ENCODE peak calls at places on chromosomes 4 and X, in eight cellular contexts. One of them, this sample, is unnamed.

GRCh38 chr4:13484749-13485345 is 707 bp upstream of the RAB28 start:
- DNase-seq in RPMI7951: no peak
- DNase-seq in progenitor cell of endocrine pancreas: no peak
- DNase-seq in H54: peak; percentile 6
- DNase-seq in posterior vena cava: no peak
- DNase-seq in activated effector memory CD4-positive, alpha-beta T cell treated with anti-CD3 and anti-CD28 coated beads, Interleukin-2, amount 50 U/mL, for 16 hours: no peak
- DNase-seq in amniotic stem cell: peak; percentile 5
- DNase-seq in WTC11: no peak
- DNase-seq in this sample: no peak

GRCh38 chrX:47169726-47170515 is 23.7 kb upstream of the UBA1 start:
- DNase-seq in RPMI7951: peak; percentile 28
- DNase-seq in progenitor cell of endocrine pancreas: no peak
- DNase-seq in H54: no peak
- DNase-seq in posterior vena cava: peak; percentile 82
- DNase-seq in activated effector memory CD4-positive, alpha-beta T cell treated with anti-CD3 and anti-CD28 coated beads, Interleukin-2, amount 50 U/mL, for 16 hours: peak; percentile 44
- DNase-seq in amniotic stem cell: no peak
- DNase-seq in WTC11: no peak
- DNase-seq in this sample: no peak

GRCh38 chrX:21509912-21510311 is 135.7 kb downstream of the CNKSR2 start:
- DNase-seq in RPMI7951: peak; percentile 1
- DNase-seq in progenitor cell of endocrine pancreas: no peak
- DNase-seq in H54: no peak
- DNase-seq in posterior vena cava: no peak
- DNase-seq in activated effector memory CD4-positive, alpha-beta T cell treated with anti-CD3 and anti-CD28 coated beads, Interleukin-2, amount 50 U/mL, for 16 hours: no peak
- DNase-seq in amniotic stem cell: no peak
- DNase-seq in WTC11: no peak
- DNase-seq in this sample: no peak

GRCh38 chrX:77788050-77788449 is 2.0 kb upstream of the ATRX start:
- DNase-seq in RPMI7951: peak; percentile 68
- DNase-seq in progenitor cell of endocrine pancreas: no peak
- DNase-seq in H54: peak; percentile 27
- DNase-seq in posterior vena cava: no peak
- DNase-seq in activated effector memory CD4-positive, alpha-beta T cell treated with anti-CD3 and anti-CD28 coated beads, Interleukin-2, amount 50 U/mL, for 16 hours: no peak
- DNase-seq in amniotic stem cell: no peak
- DNase-seq in WTC11: no peak
- DNase-seq in this sample: no peak

GRCh38 chrX:41722816-41723215 is 1.2 kb upstream of the GPR82 start:
- DNase-seq in RPMI7951: no peak
- DNase-seq in progenitor cell of endocrine pancreas: no peak
- DNase-seq in H54: no peak
- DNase-seq in posterior vena cava: no peak
- DNase-seq in activated effector memory CD4-positive, alpha-beta T cell treated with anti-CD3 and anti-CD28 coated beads, Interleukin-2, amount 50 U/mL, for 16 hours: no peak
- DNase-seq in amniotic stem cell: no peak
- DNase-seq in WTC11: no peak
- DNase-seq in this sample: no peak

GRCh38 chrX:24877854-24878650 is 137.7 kb downstream of the ARX start:
- DNase-seq in RPMI7951: no peak
- DNase-seq in progenitor cell of endocrine pancreas: no peak
- DNase-seq in H54: no peak
- DNase-seq in posterior vena cava: no peak
- DNase-seq in activated effector memory CD4-positive, alpha-beta T cell treated with anti-CD3 and anti-CD28 coated beads, Interleukin-2, amount 50 U/mL, for 16 hours: no peak
- DNase-seq in amniotic stem cell: no peak
- DNase-seq in WTC11: no peak
- DNase-seq in this sample: peak; percentile 36

GRCh38 chr4:128560754-128561495 is 248.6 kb upstream of the JADE1 start:
- DNase-seq in RPMI7951: no peak
- DNase-seq in progenitor cell of endocrine pancreas: no peak
- DNase-seq in H54: no peak
- DNase-seq in posterior vena cava: no peak
- DNase-seq in activated effector memory CD4-positive, alpha-beta T cell treated with anti-CD3 and anti-CD28 coated beads, Interleukin-2, amount 50 U/mL, for 16 hours: no peak
- DNase-seq in amniotic stem cell: no peak
- DNase-seq in WTC11: no peak
- DNase-seq in this sample: no peak

GRCh38 chrX:130625381-130625780 is 223.6 kb downstream of the RBMX2 start:
- DNase-seq in RPMI7951: no peak
- DNase-seq in progenitor cell of endocrine pancreas: no peak
- DNase-seq in H54: no peak
- DNase-seq in posterior vena cava: no peak
- DNase-seq in activated effector memory CD4-positive, alpha-beta T cell treated with anti-CD3 and anti-CD28 coated beads, Interleukin-2, amount 50 U/mL, for 16 hours: no peak
- DNase-seq in amniotic stem cell: no peak
- DNase-seq in WTC11: no peak
- DNase-seq in this sample: no peak

GRCh38 chrX:79361192-79361870 is 5.8 kb downstream of the ITM2A start:
- DNase-seq in RPMI7951: no peak
- DNase-seq in progenitor cell of endocrine pancreas: no peak
- DNase-seq in H54: no peak
- DNase-seq in posterior vena cava: no peak
- DNase-seq in activated effector memory CD4-positive, alpha-beta T cell treated with anti-CD3 and anti-CD28 coated beads, Interleukin-2, amount 50 U/mL, for 16 hours: no peak
- DNase-seq in amniotic stem cell: no peak
- DNase-seq in WTC11: no peak
- DNase-seq in this sample: no peak

GRCh38 chr4:188008377-188008776 is 12.8 kb downstream of the ZFP42 start:
- DNase-seq in RPMI7951: peak; percentile 85
- DNase-seq in progenitor cell of endocrine pancreas: no peak
- DNase-seq in H54: peak; percentile 29
- DNase-seq in posterior vena cava: no peak
- DNase-seq in activated effector memory CD4-positive, alpha-beta T cell treated with anti-CD3 and anti-CD28 coated beads, Interleukin-2, amount 50 U/mL, for 16 hours: no peak
- DNase-seq in amniotic stem cell: no peak
- DNase-seq in WTC11: no peak
- DNase-seq in this sample: peak; percentile 12

GRCh38 chr4:157265281-157265680 is 44.8 kb downstream of the GRIA2 start:
- DNase-seq in RPMI7951: no peak
- DNase-seq in progenitor cell of endocrine pancreas: no peak
- DNase-seq in H54: no peak
- DNase-seq in posterior vena cava: no peak
- DNase-seq in activated effector memory CD4-positive, alpha-beta T cell treated with anti-CD3 and anti-CD28 coated beads, Interleukin-2, amount 50 U/mL, for 16 hours: no peak
- DNase-seq in amniotic stem cell: no peak
- DNase-seq in WTC11: peak; percentile 10
- DNase-seq in this sample: no peak

GRCh38 chr4:66640216-66640615 is 905.1 kb downstream of the CENPC start:
- DNase-seq in RPMI7951: no peak
- DNase-seq in progenitor cell of endocrine pancreas: no peak
- DNase-seq in H54: no peak
- DNase-seq in posterior vena cava: no peak
- DNase-seq in activated effector memory CD4-positive, alpha-beta T cell treated with anti-CD3 and anti-CD28 coated beads, Interleukin-2, amount 50 U/mL, for 16 hours: no peak
- DNase-seq in amniotic stem cell: no peak
- DNase-seq in WTC11: no peak
- DNase-seq in this sample: no peak

This sample was measured in SJSA1.